ENCODE peak calls at places on chromosome 17, in nine cellular contexts. N, R, V, Q, S, U, X, J and C are unnamed samples.

GRCh38 chr17:17433260-17433659 is 43.5 kb upstream of the MED9 start:
- DNase-seq in N (no peak), R (no peak), V (no peak), Q (no peak), S (peak; percentile 32), U (no peak), X (no peak), J (no peak), C (no peak)

GRCh38 chr17:31371511-31372097 is 19.9 kb upstream of the RAB11FIP4 start:
- DNase-seq in N (no peak), R (no peak), V (no peak), Q (no peak), S (no peak), U (no peak), X (no peak), J (no peak), C (peak; percentile 69)

GRCh38 chr17:76843703-76844484 is 24.3 kb upstream of the MGAT5B start:
- DNase-seq in N (no peak), R (no peak), V (no peak), Q (no peak), S (no peak), U (no peak), X (no peak), J (no peak), C (no peak)

GRCh38 chr17:44004761-44005526 is 522 bp downstream of the NAGS start:
- DNase-seq in N (no peak), R (no peak), V (no peak), Q (no peak), S (peak; percentile 71), U (peak; percentile 43), X (peak; percentile 49), J (peak; percentile 79), C (no peak)

GRCh38 chr17:58402679-58403078 is 14.7 kb downstream of the RNF43 start:
- DNase-seq in N (no peak), R (no peak), V (no peak), Q (no peak), S (no peak), U (no peak), X (no peak), J (no peak), C (peak; percentile 36)

GRCh38 chr17:50169121-50169764 is 3.4 kb downstream of the SGCA start:
- DNase-seq in N (no peak), R (no peak), V (peak; percentile 47), Q (peak; percentile 64), S (no peak), U (peak; percentile 72), X (peak; percentile 41), J (no peak), C (no peak)

GRCh38 chr17:45768000-45768399 is 16.1 kb upstream of the CRHR1 start:
- DNase-seq in N (no peak), R (no peak), V (no peak), Q (no peak), S (no peak), U (no peak), X (no peak), J (no peak), C (no peak)

GRCh38 chr17:68184141-68184571 is 63.7 kb upstream of the AMZ2 start:
- DNase-seq in N (no peak), R (no peak), V (no peak), Q (no peak), S (no peak), U (no peak), X (no peak), J (no peak), C (no peak)

GRCh38 chr17:40778466-40778865 is 3.9 kb downstream of the KRT27 start:
- DNase-seq in N (no peak), R (no peak), V (no peak), Q (no peak), S (no peak), U (no peak), X (no peak), J (no peak), C (no peak)

GRCh38 chr17:49842846-49843245 is 5.0 kb downstream of the TAC4 start:
- DNase-seq in N (no peak), R (no peak), V (no peak), Q (no peak), S (no peak), U (no peak), X (no peak), J (no peak), C (no peak)

GRCh38 chr17:63476857-63477470 is at the start of gene ACE:
- DNase-seq in N (no peak), R (peak; percentile 41), V (peak; percentile 22), Q (peak; percentile 41), S (no peak), U (no peak), X (peak; percentile 81), J (peak; percentile 84), C (peak; percentile 75)

GRCh38 chr17:18181358-18181757 is 2.3 kb upstream of the ALKBH5 start:
- DNase-seq in N (no peak), R (no peak), V (no peak), Q (no peak), S (no peak), U (no peak), X (no peak), J (no peak), C (no peak)

GRCh38 chr17:13000561-13000960 is 17.3 kb downstream of the ELAC2 start:
- DNase-seq in N (no peak), R (no peak), V (no peak), Q (no peak), S (peak; percentile 40), U (no peak), X (no peak), J (no peak), C (no peak)

DNA sequence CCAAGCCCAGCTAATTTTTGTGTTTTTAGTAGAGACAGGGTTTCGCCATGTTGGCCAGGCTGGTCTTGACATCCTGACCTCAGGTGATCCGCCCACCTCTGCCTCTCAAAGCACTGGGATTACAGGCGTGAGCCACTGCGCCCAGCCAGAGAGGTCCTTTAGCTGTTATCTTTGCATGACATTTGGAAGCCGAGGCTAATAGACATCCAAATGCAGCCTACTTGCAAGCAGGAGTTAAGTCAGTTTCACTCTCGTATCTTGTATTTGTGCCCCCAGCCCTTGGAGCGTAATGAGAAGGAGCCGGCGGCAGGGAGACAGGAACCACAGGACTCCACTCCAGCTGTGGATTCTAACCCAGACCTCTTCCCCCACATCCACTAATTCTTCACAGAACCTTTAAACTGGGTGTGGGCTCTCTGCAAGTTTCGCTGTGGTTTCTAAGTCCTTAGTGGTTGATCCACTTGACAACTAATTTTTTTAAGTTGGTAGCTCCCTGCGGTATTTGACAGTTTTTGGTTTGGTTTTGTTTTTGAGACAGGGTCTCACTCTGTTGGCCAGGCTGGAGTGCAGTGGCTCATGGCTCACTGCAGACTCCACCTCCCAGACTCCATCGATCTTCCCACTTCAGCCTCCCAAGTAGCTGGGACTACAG is 3.1 kb upstream of the CYTH1 start:
- DNase-seq in N (no peak), R (no peak), V (no peak), Q (no peak), S (no peak), U (no peak), X (no peak), J (no peak), C (no peak)
- H3K27ac ChIP-seq in N (no peak overlapping the region), R (peak overlapping the region; percentile 19), V (peak overlapping the region; percentile 43), Q (no peak overlapping the region), S (no peak overlapping the region), U (no peak overlapping the region), X (no peak overlapping the region), J (no peak overlapping the region), C (no peak overlapping the region)

GRCh38 chr17:34913001-34913400 is 48.3 kb downstream of the CCT6B start:
- DNase-seq in N (peak; percentile 5), R (no peak), V (no peak), Q (no peak), S (no peak), U (no peak), X (no peak), J (no peak), C (no peak)

GRCh38 chr17:34917381-34917780 is 43.9 kb downstream of the CCT6B start:
- DNase-seq in N (no peak), R (no peak), V (no peak), Q (no peak), S (no peak), U (no peak), X (no peak), J (no peak), C (no peak)

GRCh38 chr17:34916120-34916519 is 45.1 kb downstream of the CCT6B start:
- DNase-seq in N (no peak), R (no peak), V (no peak), Q (no peak), S (no peak), U (no peak), X (no peak), J (no peak), C (no peak)
- H3K27me3 ChIP-seq in N (no peaks in the 10 kb centered on the region), R (no peaks in the 10 kb centered on the region), V (no peaks in the 10 kb centered on the region), Q (no peaks in the 10 kb centered on the region), S (no peaks in the 10 kb centered on the region), U (no peaks in the 10 kb centered on the region), X (no peaks in the 10 kb centered on the region), J (no peaks in the 10 kb centered on the region), C (no peaks in the 10 kb centered on the region)

GRCh38 chr17:53141280-53141679 is 681.4 kb upstream of the KIF2B start:
- DNase-seq in N (no peak), R (no peak), V (no peak), Q (no peak), S (no peak), U (no peak), X (no peak), J (no peak), C (no peak)

GRCh38 chr17:53134546-53134945 is 688.2 kb upstream of the KIF2B start:
- DNase-seq in N (no peak), R (no peak), V (no peak), Q (no peak), S (no peak), U (no peak), X (no peak), J (no peak), C (no peak)

GRCh38 chr17:53141731-53142130 is 681.0 kb upstream of the KIF2B start:
- DNase-seq in N (no peak), R (no peak), V (no peak), Q (no peak), S (no peak), U (no peak), X (no peak), J (no peak), C (no peak)

GRCh38 chr17:53135969-53136368 is 686.8 kb upstream of the KIF2B start:
- DNase-seq in N (no peak), R (no peak), V (no peak), Q (no peak), S (no peak), U (no peak), X (no peak), J (no peak), C (no peak)

GRCh38 chr17:53137919-53138318 is 684.8 kb upstream of the KIF2B start:
- DNase-seq in N (no peak), R (no peak), V (no peak), Q (no peak), S (no peak), U (no peak), X (no peak), J (no peak), C (no peak)
- H3K27ac ChIP-seq in N (no peak overlapping the region), R (no peak overlapping the region), V (no peak overlapping the region), Q (no peak overlapping the region), S (no peak overlapping the region), U (no peak overlapping the region), X (no peak overlapping the region), J (no peak overlapping the region), C (no peak overlapping the region)

GRCh38 chr17:10200016-10200415 is 1.6 kb upstream of the GAS7 start:
- DNase-seq in N (no peak), R (no peak), V (no peak), Q (no peak), S (no peak), U (no peak), X (no peak), J (no peak), C (no peak)
- H3K27me3 ChIP-seq in N (peaks cover 6% of the 10 kb centered on the region), R (peaks cover 32% of the 10 kb centered on the region), V (no peaks in the 10 kb centered on the region), Q (no peaks in the 10 kb centered on the region), S (peaks cover 19% of the 10 kb centered on the region), U (no peaks in the 10 kb centered on the region), X (peaks cover 34% of the 10 kb centered on the region), J (peaks cover 18% of the 10 kb centered on the region), C (no peaks in the 10 kb centered on the region)